ENCODE peak calls at places on chromosomes 11 and 22, in six cellular contexts. One of them, this sample, is unnamed.

GRCh38 chr11:69553416-69554357 is 72.2 kb downstream of the LINC01488 start:
- DNase-seq in GM10248: no peak
- DNase-seq in breast epithelium: no peak
- DNase-seq in BE2C: no peak
- DNase-seq in GM12878: no peak
- DNase-seq in IMR-90: no peak
- DNase-seq in this sample: no peak

GRCh38 chr22:47094861-47095330 is 332.4 kb downstream of the TBC1D22A start:
- DNase-seq in BE2C: no peak
- DNase-seq in GM12878: no peak
- DNase-seq in IMR-90: no peak
- DNase-seq in GM10248: no peak
- DNase-seq in breast epithelium: no peak
- DNase-seq in this sample: no peak

GRCh38 chr11:109236188-109236587 is 185.8 kb upstream of the C11orf87 start:
- DNase-seq in GM12878: no peak
- DNase-seq in breast epithelium: no peak
- DNase-seq in GM10248: no peak
- DNase-seq in BE2C: no peak
- DNase-seq in IMR-90: no peak
- DNase-seq in this sample: no peak

GRCh38 chr11:16468735-16469446 is 112.5 kb upstream of the SOX6 start:
- DNase-seq in breast epithelium: no peak
- DNase-seq in GM12878: no peak
- DNase-seq in IMR-90: no peak
- DNase-seq in BE2C: no peak
- DNase-seq in GM10248: no peak
- DNase-seq in this sample: no peak

GRCh38 chr11:35011944-35012343 is 95.5 kb downstream of the PDHX start:
- DNase-seq in breast epithelium: no peak
- DNase-seq in GM10248: no peak
- DNase-seq in BE2C: no peak
- DNase-seq in IMR-90: no peak
- DNase-seq in GM12878: no peak
- DNase-seq in this sample: no peak

GRCh38 chr11:70834984-70835560 is 417.3 kb downstream of the SHANK2 start:
- DNase-seq in GM10248: no peak
- DNase-seq in IMR-90: no peak
- DNase-seq in breast epithelium: no peak
- DNase-seq in GM12878: no peak
- DNase-seq in BE2C: no peak
- DNase-seq in this sample: no peak

GRCh38 chr22:29528144-29528543 is 25.4 kb downstream of the THOC5 start:
- DNase-seq in GM10248: no peak
- DNase-seq in IMR-90: no peak
- DNase-seq in breast epithelium: no peak
- DNase-seq in GM12878: no peak
- DNase-seq in BE2C: no peak
- DNase-seq in this sample: no peak

GRCh38 chr22:38437416-38437815 is 17.6 kb downstream of the KCNJ4 start:
- DNase-seq in BE2C: no peak
- DNase-seq in GM12878: no peak
- DNase-seq in IMR-90: no peak
- DNase-seq in GM10248: no peak
- DNase-seq in breast epithelium: no peak
- DNase-seq in this sample: no peak

GRCh38 chr11:67616431-67617242 is 9.9 kb downstream of the NDUFV1 start:
- DNase-seq in BE2C: no peak
- DNase-seq in GM10248: no peak
- DNase-seq in IMR-90: no peak
- DNase-seq in GM12878: no peak
- DNase-seq in breast epithelium: no peak
- DNase-seq in this sample: no peak

GRCh38 chr11:37105456-37105855 is 507.4 kb upstream of the RAG2 start:
- DNase-seq in GM10248: no peak
- DNase-seq in breast epithelium: no peak
- DNase-seq in BE2C: no peak
- DNase-seq in IMR-90: no peak
- DNase-seq in GM12878: no peak
- DNase-seq in this sample: no peak

GRCh38 chr11:57214087-57214395 is 23.0 kb downstream of the APLNR start:
- DNase-seq in GM12878: no peak
- DNase-seq in BE2C: no peak
- DNase-seq in breast epithelium: no peak
- DNase-seq in IMR-90: peak
- DNase-seq in GM10248: no peak
- DNase-seq in this sample: no peak

GRCh38 chr11:89613916-89614315 is 96.2 kb upstream of the TRIM77 start:
- DNase-seq in breast epithelium: no peak
- DNase-seq in IMR-90: no peak
- DNase-seq in BE2C: no peak
- DNase-seq in GM12878: no peak
- DNase-seq in GM10248: no peak
- DNase-seq in this sample: no peak

GRCh38 chr22:19201130-19201857 is 22.8 kb upstream of the SLC25A1 start:
- DNase-seq in IMR-90: no peak
- DNase-seq in breast epithelium: no peak
- DNase-seq in BE2C: no peak
- DNase-seq in GM12878: no peak
- DNase-seq in GM10248: no peak
- DNase-seq in this sample: no peak

GRCh38 chr22:39543095-39543494 is 10.5 kb upstream of the RPS19BP1 start:
- DNase-seq in IMR-90: peak
- DNase-seq in GM10248: no peak
- DNase-seq in GM12878: no peak
- DNase-seq in BE2C: peak
- DNase-seq in breast epithelium: no peak
- DNase-seq in this sample: no peak

GRCh38 chr11:128179049-128179448 is 408.3 kb downstream of the ETS1 start:
- DNase-seq in GM12878: no peak
- DNase-seq in breast epithelium: no peak
- DNase-seq in IMR-90: no peak
- DNase-seq in GM10248: no peak
- DNase-seq in BE2C: no peak
- DNase-seq in this sample: no peak

GRCh38 chr11:69008774-69009440 is 4.1 kb downstream of the MRGPRF start:
- DNase-seq in GM12878: no peak
- DNase-seq in BE2C: peak
- DNase-seq in GM10248: no peak
- DNase-seq in breast epithelium: no peak
- DNase-seq in IMR-90: peak
- DNase-seq in this sample: no peak

GRCh38 chr11:60184824-60185511 is 2.1 kb upstream of the MS4A6A start:
- DNase-seq in GM10248: no peak
- DNase-seq in breast epithelium: no peak
- DNase-seq in BE2C: no peak
- DNase-seq in IMR-90: no peak
- DNase-seq in GM12878: peak
- DNase-seq in this sample: no peak

GRCh38 chr11:117831661-117832415 is 7.3 kb upstream of the FXYD2 start:
- DNase-seq in BE2C: no peak
- DNase-seq in GM10248: no peak
- DNase-seq in breast epithelium: no peak
- DNase-seq in GM12878: no peak
- DNase-seq in IMR-90: no peak
- DNase-seq in this sample: no peak

GRCh38 chr11:132414451-132414850 is 1044.0 kb downstream of the NTM start:
- DNase-seq in GM12878: no peak
- DNase-seq in BE2C: no peak
- DNase-seq in IMR-90: no peak
- DNase-seq in GM10248: no peak
- DNase-seq in breast epithelium: no peak
- DNase-seq in this sample: no peak
- TF ChIP-seq CTCF in GM12878: no peak
- TF ChIP-seq CTCF in BE2C: no peak
- TF ChIP-seq CTCF in IMR-90: no peak
- TF ChIP-seq CTCF in GM10248: no peak
- TF ChIP-seq CTCF in breast epithelium: no peak
- TF ChIP-seq CTCF in this sample: no peak

GRCh38 chr11:111833524-111833923 is 37.9 kb downstream of the ALG9 start:
- DNase-seq in IMR-90: no peak
- DNase-seq in GM12878: no peak
- DNase-seq in breast epithelium: no peak
- DNase-seq in GM10248: no peak
- DNase-seq in BE2C: peak
- DNase-seq in this sample: no peak
- TF ChIP-seq CTCF in IMR-90: no peak
- TF ChIP-seq CTCF in GM12878: no peak
- TF ChIP-seq CTCF in breast epithelium: no peak
- TF ChIP-seq CTCF in GM10248: no peak
- TF ChIP-seq CTCF in BE2C: peak
- TF ChIP-seq CTCF in this sample: no peak

GRCh38 chr11:61893981-61894380 is 2.6 kb upstream of the FADS3 start:
- DNase-seq in breast epithelium: no peak
- DNase-seq in GM10248: no peak
- DNase-seq in BE2C: no peak
- DNase-seq in IMR-90: peak
- DNase-seq in GM12878: no peak
- DNase-seq in this sample: no peak

GRCh38 chr11:61890536-61891330 is 612 bp downstream of the FADS3 start:
- DNase-seq in GM12878: no peak
- DNase-seq in GM10248: no peak
- DNase-seq in IMR-90: peak
- DNase-seq in breast epithelium: peak
- DNase-seq in BE2C: peak
- DNase-seq in this sample: no peak

GRCh38 chr11:61892085-61892370 is 683 bp upstream of the FADS3 start:
- DNase-seq in BE2C: no peak
- DNase-seq in GM10248: no peak
- DNase-seq in IMR-90: no peak
- DNase-seq in GM12878: no peak
- DNase-seq in breast epithelium: no peak
- DNase-seq in this sample: no peak

GRCh38 chr11:61889831-61890230 is 1.5 kb downstream of the FADS3 start:
- DNase-seq in GM10248: no peak
- DNase-seq in GM12878: no peak
- DNase-seq in breast epithelium: no peak
- DNase-seq in IMR-90: no peak
- DNase-seq in BE2C: no peak
- DNase-seq in this sample: no peak

DNA sequence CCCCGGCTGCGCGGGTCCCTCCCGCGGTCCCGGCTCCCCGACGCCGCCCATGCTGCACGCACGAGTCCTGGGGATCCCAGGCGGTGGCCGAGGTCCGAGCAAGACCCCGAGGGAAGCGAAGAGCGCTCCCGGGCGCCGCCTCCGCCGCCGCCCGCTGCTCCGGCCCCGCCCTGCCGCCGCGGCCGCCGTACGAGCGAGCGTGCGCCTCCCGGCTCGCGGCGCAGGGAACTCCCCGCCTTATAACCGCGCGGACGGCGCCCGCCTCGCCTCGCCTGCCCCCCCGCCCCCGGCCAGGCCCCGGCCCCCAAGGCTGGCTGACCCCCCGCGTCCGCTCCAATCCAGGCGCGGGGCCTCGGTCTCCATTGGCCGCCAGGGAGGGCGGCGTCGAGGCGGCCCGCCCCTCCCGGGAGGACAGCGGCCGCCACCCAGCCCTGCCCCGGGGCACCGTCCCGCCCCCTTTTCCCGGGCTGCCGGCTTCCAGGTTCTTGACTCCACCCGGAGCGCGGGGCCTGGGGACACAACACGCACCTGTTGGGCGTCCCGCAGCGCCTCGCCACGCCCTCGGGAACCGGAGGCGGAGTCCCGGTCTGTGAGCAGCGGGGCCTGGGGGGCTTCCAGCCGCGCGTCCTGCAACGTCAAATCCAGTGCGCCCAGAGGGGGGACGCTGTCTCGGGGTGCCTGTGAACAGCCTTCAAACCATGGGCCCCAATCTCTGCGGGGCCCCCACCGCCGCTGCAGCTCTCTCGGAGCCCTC is at the start of gene FADS3:
- DNase-seq in breast epithelium: peak
- DNase-seq in IMR-90: peak
- DNase-seq in BE2C: peak
- DNase-seq in GM10248: peak
- DNase-seq in GM12878: no peak
- DNase-seq in this sample: peak
- TF ChIP-seq CTCF in breast epithelium: no peak
- TF ChIP-seq CTCF in IMR-90: no peak
- TF ChIP-seq CTCF in BE2C: no peak
- TF ChIP-seq CTCF in GM10248: no peak
- TF ChIP-seq CTCF in GM12878: no peak
- TF ChIP-seq CTCF in this sample: no peak

DNA sequence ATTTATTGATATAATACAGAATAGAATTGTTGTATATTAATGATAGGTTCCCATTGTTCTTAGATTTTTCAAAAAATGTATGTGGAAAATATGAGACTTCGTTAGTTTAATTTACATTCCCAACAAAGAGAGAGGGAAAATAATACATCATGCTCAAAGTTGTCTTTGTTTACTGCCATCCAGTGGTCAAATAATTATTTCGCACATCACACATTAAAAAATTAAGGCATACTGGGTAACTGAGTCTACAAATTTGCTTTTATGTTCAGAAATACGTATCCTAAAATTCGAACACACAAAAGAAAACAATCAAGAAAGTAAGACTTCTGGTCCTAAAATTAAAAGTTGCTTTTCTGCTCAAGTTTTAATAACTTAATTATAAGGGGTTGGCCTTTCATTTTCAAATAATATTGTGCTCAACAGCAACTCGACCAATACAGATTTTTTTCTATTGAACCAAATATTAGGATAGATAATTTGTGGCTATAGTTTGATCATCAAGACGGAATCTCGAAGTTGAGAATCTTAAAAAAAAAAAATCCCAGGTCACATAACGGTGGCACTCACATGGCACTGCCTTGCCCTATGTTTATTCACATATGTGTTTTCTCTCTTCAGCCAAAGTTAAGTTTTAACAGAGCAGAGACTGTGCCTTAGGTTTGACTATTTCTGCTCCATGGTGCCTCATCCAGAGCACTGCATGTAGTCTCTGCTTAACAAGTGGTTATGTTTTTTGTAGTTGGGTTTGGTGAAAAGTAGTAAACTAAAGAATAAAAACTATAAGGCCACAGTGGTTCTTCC is 12.3 kb downstream of the PDGFD start:
- DNase-seq in IMR-90: no peak
- DNase-seq in GM10248: no peak
- DNase-seq in breast epithelium: no peak
- DNase-seq in BE2C: no peak
- DNase-seq in GM12878: no peak
- DNase-seq in this sample: no peak
- TF ChIP-seq CTCF in IMR-90: peak
- TF ChIP-seq CTCF in GM10248: peak
- TF ChIP-seq CTCF in breast epithelium: no peak
- TF ChIP-seq CTCF in BE2C: peak
- TF ChIP-seq CTCF in GM12878: peak
- TF ChIP-seq CTCF in this sample: peak

GRCh38 chr11:12162652-12163051 is 52.3 kb downstream of the MICAL2 start:
- DNase-seq in breast epithelium: no peak
- DNase-seq in IMR-90: no peak
- DNase-seq in BE2C: no peak
- DNase-seq in GM10248: no peak
- DNase-seq in GM12878: no peak
- DNase-seq in this sample: no peak
- TF ChIP-seq CTCF in breast epithelium: no peak
- TF ChIP-seq CTCF in IMR-90: no peak
- TF ChIP-seq CTCF in BE2C: no peak
- TF ChIP-seq CTCF in GM10248: no peak
- TF ChIP-seq CTCF in GM12878: no peak
- TF ChIP-seq CTCF in this sample: peak

This sample was measured in GM13977.